ENCODE peak calls at places on chromosome 17, in five cellular contexts. N is adrenal gland, U is right cardiac atrium, P is colonic mucosa, G is mesenchymal stem cell. X is an unnamed sample.

GRCh38 chr17:30917050-30917449 is 4.7 kb upstream of the ADAP2 start:
- DNase-seq in U (no peak), G (no peak), P (no peak), N (no peak), X (no peak)

GRCh38 chr17:71176928-71177443 is 943.8 kb upstream of the SOX9 start:
- DNase-seq in N (no peak), U (no peak), P (no peak), G (no peak), X (peak; percentile 63)

GRCh38 chr17:74147436-74147835 is 56.0 kb upstream of the RPL38 start:
- DNase-seq in G (no peak), U (no peak), P (no peak), N (no peak), X (no peak)

GRCh38 chr17:28727727-28728363 is 743 bp upstream of the NEK8 start:
- DNase-seq in G (peak; percentile 88), P (peak; percentile 76), U (peak; percentile 68), N (peak; percentile 59), X (peak; percentile 80)

GRCh38 chr17:55811536-55811935 is 60.7 kb downstream of the PCTP start:
- DNase-seq in G (no peak), P (no peak), U (no peak), N (no peak), X (no peak)

GRCh38 chr17:48639136-48639535 is 13.0 kb upstream of the HOXB9 start:
- DNase-seq in P (peak; percentile 95), N (no peak), G (no peak), U (no peak), X (no peak)

GRCh38 chr17:38602862-38603785 is 2.6 kb downstream of the SRCIN1 start:
- DNase-seq in U (no peak), P (no peak), N (no peak), G (no peak), X (no peak)

GRCh38 chr17:47694018-47694817 is at the start of gene TBKBP1:
- DNase-seq in G (peak; percentile 73), N (peak; percentile 63), P (peak; percentile 26), U (peak; percentile 82), X (no peak)

GRCh38 chr17:67528751-67529436 is 151.8 kb downstream of the PITPNC1 start:
- DNase-seq in U (peak; percentile 89), P (peak; percentile 63), N (peak; percentile 95), G (peak; percentile 98), X (peak; percentile 79)

GRCh38 chr17:8997994-8998628 is 23.2 kb upstream of the NTN1 start:
- DNase-seq in N (peak; percentile 65), U (peak; percentile 76), G (peak; percentile 26), P (peak; percentile 64), X (peak; percentile 61)

GRCh38 chr17:80528521-80528920 is 16.1 kb upstream of the RPTOR start:
- DNase-seq in P (no peak), U (no peak), G (no peak), N (no peak), X (no peak)
- H3K27ac ChIP-seq in P (no peak overlapping the region), U (no peak overlapping the region), G (no peak overlapping the region), N (no peak overlapping the region), X (no peak overlapping the region)

DNA sequence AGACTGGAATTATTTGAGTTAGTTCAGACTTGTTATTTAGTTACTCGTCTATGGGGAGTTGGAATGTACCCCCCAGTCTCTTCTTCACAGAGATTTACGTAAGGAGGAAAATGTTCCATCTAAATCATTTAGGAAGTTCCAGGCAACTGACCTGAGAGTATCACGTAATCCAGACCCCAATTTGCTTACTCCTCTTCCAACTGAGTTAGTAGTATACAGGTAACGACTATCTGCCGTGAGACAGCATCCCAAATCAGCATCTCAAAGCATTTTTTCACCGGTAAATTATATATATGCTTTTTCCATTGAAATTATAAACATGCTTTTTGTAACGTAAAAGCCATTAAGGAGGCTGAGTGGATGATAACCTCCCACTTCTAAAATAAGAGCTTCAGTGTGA is 214.3 kb upstream of the WSB1 start:
- DNase-seq in N (no peak), U (no peak), P (no peak), G (no peak), X (no peak)
- H3K9me3 ChIP-seq in N (no peaks in the 10 kb centered on the region), U (no peaks in the 10 kb centered on the region), P (no peaks in the 10 kb centered on the region), G (no peaks in the 10 kb centered on the region), X (no peaks in the 10 kb centered on the region)

GRCh38 chr17:16286009-16286946 is 67.0 kb downstream of the CENPV start:
- DNase-seq in U (peak; percentile 92), P (peak; percentile 93), G (peak; percentile 99), N (peak; percentile 94), X (peak; percentile 99)
- H3K4me1 ChIP-seq in U (peaks cover 12% of the 10 kb centered on the region), P (peaks cover 20% of the 10 kb centered on the region), G (peaks cover 30% of the 10 kb centered on the region), N (peaks cover 25% of the 10 kb centered on the region), X (peaks cover 14% of the 10 kb centered on the region)

DNA sequence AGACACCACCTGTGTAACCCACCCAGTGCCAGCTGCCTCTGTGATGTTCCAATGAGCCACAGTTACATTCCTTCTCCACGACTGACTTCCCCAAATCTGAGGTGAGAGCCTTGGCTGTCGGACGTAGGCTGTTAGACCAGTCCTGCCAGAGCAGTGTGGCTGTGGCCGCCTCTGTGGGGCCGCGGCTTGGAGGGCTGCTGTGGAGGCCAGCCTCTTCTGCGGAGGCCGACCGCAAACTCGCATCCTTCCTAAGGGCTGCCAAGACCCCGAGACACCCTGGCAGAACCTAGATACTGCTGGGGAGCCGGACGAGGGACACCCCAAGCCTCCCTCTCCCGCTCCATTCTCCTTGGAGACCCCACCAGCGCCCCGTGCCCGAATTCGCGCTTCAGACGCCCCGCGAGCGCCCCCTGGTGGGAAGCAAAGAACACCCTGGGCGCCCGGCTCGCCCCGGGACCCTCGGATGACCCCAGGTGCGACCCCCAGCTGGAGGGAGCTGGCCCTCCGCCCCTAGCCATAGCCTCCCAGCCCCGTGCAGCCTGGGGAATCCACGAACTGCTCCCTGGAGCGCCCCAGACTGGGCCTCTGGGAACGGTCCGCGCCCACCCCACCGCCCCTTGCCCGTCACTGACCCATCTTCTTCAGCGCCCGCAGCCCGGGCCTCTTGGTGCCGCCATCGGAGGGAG is 556 bp downstream of the PLCD3 start:
- DNase-seq in U (peak; percentile 83), N (peak; percentile 74), P (peak; percentile 71), G (peak; percentile 62), X (no peak)
- H3K27ac ChIP-seq in U (peak overlapping the region; percentile 48), N (peak overlapping the region; percentile 98), P (peak overlapping the region; percentile 90), G (no peak overlapping the region), X (peak overlapping the region; percentile 17)

DNA sequence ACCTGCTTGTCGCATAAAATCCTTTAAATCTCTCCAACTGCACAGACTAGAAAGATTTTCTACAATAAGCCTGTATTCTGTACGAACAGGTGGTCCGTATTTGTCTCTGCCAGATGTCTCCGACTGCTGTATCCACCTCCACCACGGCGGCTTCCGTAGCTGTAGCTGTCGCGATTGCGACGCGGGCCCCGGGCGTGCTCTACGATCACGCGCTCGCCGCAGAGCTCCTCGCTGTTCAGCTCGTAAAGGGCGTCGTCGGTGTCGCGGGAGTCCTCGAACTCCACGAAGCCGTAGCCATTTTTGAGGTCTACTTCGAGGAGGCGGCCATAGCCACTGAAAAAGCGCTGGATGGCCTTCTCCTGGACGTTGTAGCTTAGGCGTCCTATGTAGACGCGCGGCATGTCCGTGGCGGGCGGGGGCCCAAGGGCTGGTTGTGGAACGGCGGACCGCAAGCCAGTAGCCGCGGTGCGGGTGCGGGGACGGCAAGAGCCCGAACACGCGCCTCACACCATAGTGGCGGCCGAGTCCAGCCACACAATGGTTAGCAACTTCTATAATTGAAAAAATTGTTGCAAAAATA is 36.1 kb downstream of the ZNF624 start:
- DNase-seq in G (no peak), N (no peak), U (no peak), P (no peak), X (no peak)
- H3K9me3 ChIP-seq in G (peaks cover 86% of the 10 kb centered on the region), N (peaks cover 3% of the 10 kb centered on the region), U (peaks cover 5% of the 10 kb centered on the region), P (peaks cover 8% of the 10 kb centered on the region), X (peaks cover 5% of the 10 kb centered on the region)

GRCh38 chr17:40557531-40558299 is 7.6 kb downstream of the CCR7 start:
- DNase-seq in U (peak; percentile 89), P (no peak), N (peak; percentile 19), G (no peak), X (no peak)

GRCh38 chr17:40556884-40557414 is 8.3 kb downstream of the CCR7 start:
- DNase-seq in U (peak; percentile 72), P (peak; percentile 20), G (peak; percentile 39), N (peak; percentile 40), X (no peak)

GRCh38 chr17:40558651-40559015 is 6.6 kb downstream of the CCR7 start:
- DNase-seq in N (no peak), U (no peak), G (no peak), P (no peak), X (no peak)

GRCh38 chr17:40559016-40559853 is 6.0 kb downstream of the CCR7 start:
- DNase-seq in N (peak; percentile 20), P (no peak), U (no peak), G (no peak), X (no peak)

DNA sequence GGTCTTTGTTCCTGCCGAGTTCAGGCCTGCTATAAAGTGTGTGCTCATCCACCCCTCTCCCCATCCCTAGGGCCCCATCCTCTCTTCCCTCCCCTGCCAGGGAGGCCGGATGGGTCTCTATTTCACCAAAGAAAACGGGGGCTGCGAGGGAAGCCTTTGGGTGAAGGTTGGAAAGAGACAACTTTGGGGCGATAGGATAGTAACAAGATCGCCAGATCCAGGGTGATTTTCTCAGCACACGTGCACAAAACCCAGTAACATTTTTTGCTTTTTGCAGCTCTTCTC is 7.0 kb downstream of the CCR7 start:
- DNase-seq in P (no peak), N (no peak), G (no peak), U (no peak), X (no peak)
- H3K4me1 ChIP-seq in P (peaks cover 13% of the 10 kb centered on the region), N (peaks cover 10% of the 10 kb centered on the region), G (peaks cover 29% of the 10 kb centered on the region), U (peaks cover 33% of the 10 kb centered on the region), X (no peaks in the 10 kb centered on the region)

X was measured in small intestine.